ENCODE peak calls at places on chromosomes 12 and 14, in nine cellular contexts. One of them, this sample, is unnamed. For H3K36me3 and H3K4me1, the result is how much of the 10 kb centered on the place peaks cover.

GRCh38 chr14:67538501-67538900 is 5.4 kb downstream of the PLEKHH1 start:
- DNase-seq in HCT116: no peak
- DNase-seq in testis: no peak
- DNase-seq in adrenal gland: no peak
- DNase-seq in transverse colon: no peak
- DNase-seq in upper lobe of left lung: no peak
- DNase-seq in breast epithelium: no peak
- DNase-seq in uterus: no peak
- DNase-seq in right lobe of liver: no peak
- DNase-seq in this sample: no peak

GRCh38 chr14:80584638-80585505 is 356.7 kb downstream of the CEP128 start:
- DNase-seq in HCT116: peak
- DNase-seq in testis: no peak
- DNase-seq in adrenal gland: no peak
- DNase-seq in transverse colon: no peak
- DNase-seq in upper lobe of left lung: no peak
- DNase-seq in breast epithelium: no peak
- DNase-seq in uterus: no peak
- DNase-seq in right lobe of liver: no peak
- DNase-seq in this sample: no peak

GRCh38 chr12:130031571-130032189 is 127.9 kb upstream of the TMEM132D start:
- DNase-seq in HCT116: no peak
- DNase-seq in testis: peak
- DNase-seq in adrenal gland: peak
- DNase-seq in transverse colon: peak
- DNase-seq in upper lobe of left lung: no peak
- DNase-seq in breast epithelium: no peak
- DNase-seq in uterus: no peak
- DNase-seq in right lobe of liver: peak
- DNase-seq in this sample: peak

GRCh38 chr12:21828779-21829178 is 54.3 kb upstream of the KCNJ8 start:
- DNase-seq in HCT116: no peak
- DNase-seq in testis: no peak
- DNase-seq in adrenal gland: no peak
- DNase-seq in transverse colon: peak
- DNase-seq in upper lobe of left lung: no peak
- DNase-seq in breast epithelium: no peak
- DNase-seq in uterus: peak
- DNase-seq in right lobe of liver: peak
- DNase-seq in this sample: no peak

GRCh38 chr14:67420102-67420739 is 8.3 kb upstream of the PLEK2 start:
- DNase-seq in HCT116: no peak
- DNase-seq in testis: no peak
- DNase-seq in adrenal gland: no peak
- DNase-seq in transverse colon: peak
- DNase-seq in upper lobe of left lung: no peak
- DNase-seq in breast epithelium: no peak
- DNase-seq in uterus: no peak
- DNase-seq in right lobe of liver: no peak
- DNase-seq in this sample: no peak

GRCh38 chr14:52315355-52315718 is 1.2 kb downstream of the PTGER2 start:
- DNase-seq in HCT116: no peak
- DNase-seq in testis: no peak
- DNase-seq in adrenal gland: no peak
- DNase-seq in transverse colon: no peak
- DNase-seq in upper lobe of left lung: no peak
- DNase-seq in breast epithelium: no peak
- DNase-seq in uterus: peak
- DNase-seq in right lobe of liver: no peak
- DNase-seq in this sample: no peak

GRCh38 chr12:113427882-113428281 is 5.7 kb downstream of the SDSL start:
- DNase-seq in HCT116: no peak
- DNase-seq in testis: no peak
- DNase-seq in adrenal gland: no peak
- DNase-seq in transverse colon: no peak
- DNase-seq in upper lobe of left lung: no peak
- DNase-seq in breast epithelium: no peak
- DNase-seq in uterus: no peak
- DNase-seq in right lobe of liver: no peak
- DNase-seq in this sample: peak

GRCh38 chr14:23160924-23161522 is 22.4 kb downstream of the SLC7A8 start:
- DNase-seq in HCT116: no peak
- DNase-seq in testis: peak
- DNase-seq in adrenal gland: peak
- DNase-seq in transverse colon: peak
- DNase-seq in upper lobe of left lung: no peak
- DNase-seq in breast epithelium: peak
- DNase-seq in uterus: peak
- DNase-seq in right lobe of liver: no peak
- DNase-seq in this sample: peak

GRCh38 chr14:68390731-68391130 is 402.1 kb downstream of the ZFP36L1 start:
- DNase-seq in HCT116: no peak
- DNase-seq in testis: no peak
- DNase-seq in adrenal gland: no peak
- DNase-seq in transverse colon: no peak
- DNase-seq in upper lobe of left lung: no peak
- DNase-seq in breast epithelium: no peak
- DNase-seq in uterus: no peak
- DNase-seq in right lobe of liver: no peak
- DNase-seq in this sample: no peak

GRCh38 chr14:53265025-53265424 is 111.9 kb upstream of the DDHD1 start:
- DNase-seq in HCT116: no peak
- DNase-seq in testis: no peak
- DNase-seq in adrenal gland: no peak
- DNase-seq in transverse colon: no peak
- DNase-seq in upper lobe of left lung: no peak
- DNase-seq in breast epithelium: no peak
- DNase-seq in uterus: no peak
- DNase-seq in right lobe of liver: no peak
- DNase-seq in this sample: no peak

GRCh38 chr12:89162704-89163261 is 189.5 kb downstream of the DUSP6 start:
- DNase-seq in HCT116: peak
- DNase-seq in testis: peak
- DNase-seq in adrenal gland: peak
- DNase-seq in transverse colon: peak
- DNase-seq in upper lobe of left lung: no peak
- DNase-seq in breast epithelium: peak
- DNase-seq in uterus: peak
- DNase-seq in right lobe of liver: peak
- DNase-seq in this sample: peak

GRCh38 chr14:50055461-50056228 is 60.7 kb downstream of the VCPKMT start:
- DNase-seq in HCT116: no peak
- DNase-seq in testis: peak
- DNase-seq in adrenal gland: peak
- DNase-seq in transverse colon: no peak
- DNase-seq in upper lobe of left lung: no peak
- DNase-seq in breast epithelium: no peak
- DNase-seq in uterus: no peak
- DNase-seq in right lobe of liver: no peak
- DNase-seq in this sample: peak

GRCh38 chr12:70849265-70849960 is 71.1 kb downstream of the PTPRR start:
- DNase-seq in HCT116: peak
- DNase-seq in testis: no peak
- DNase-seq in adrenal gland: no peak
- DNase-seq in transverse colon: no peak
- DNase-seq in upper lobe of left lung: no peak
- DNase-seq in breast epithelium: no peak
- DNase-seq in uterus: no peak
- DNase-seq in right lobe of liver: no peak
- DNase-seq in this sample: no peak

GRCh38 chr14:103730490-103731035 is 15.0 kb downstream of the ZFYVE21 start:
- DNase-seq in HCT116: no peak
- DNase-seq in testis: peak
- DNase-seq in adrenal gland: peak
- DNase-seq in transverse colon: no peak
- DNase-seq in upper lobe of left lung: no peak
- DNase-seq in breast epithelium: peak
- DNase-seq in uterus: no peak
- DNase-seq in right lobe of liver: peak
- DNase-seq in this sample: no peak

GRCh38 chr12:65826513-65827171 is 2.4 kb downstream of the HMGA2 start:
- DNase-seq in HCT116: no peak
- DNase-seq in testis: no peak
- DNase-seq in adrenal gland: no peak
- DNase-seq in transverse colon: no peak
- DNase-seq in upper lobe of left lung: no peak
- DNase-seq in breast epithelium: no peak
- DNase-seq in uterus: no peak
- DNase-seq in right lobe of liver: no peak
- DNase-seq in this sample: no peak

GRCh38 chr14:66464261-66464660 is 21.9 kb upstream of the CCDC196 start:
- DNase-seq in HCT116: no peak
- DNase-seq in testis: no peak
- DNase-seq in adrenal gland: no peak
- DNase-seq in transverse colon: no peak
- DNase-seq in upper lobe of left lung: no peak
- DNase-seq in breast epithelium: no peak
- DNase-seq in uterus: no peak
- DNase-seq in right lobe of liver: no peak
- DNase-seq in this sample: no peak

GRCh38 chr14:22657861-22658260 is 13.7 kb upstream of the OR6J1 start:
- DNase-seq in HCT116: no peak
- DNase-seq in testis: no peak
- DNase-seq in adrenal gland: no peak
- DNase-seq in transverse colon: no peak
- DNase-seq in upper lobe of left lung: no peak
- DNase-seq in breast epithelium: no peak
- DNase-seq in uterus: no peak
- DNase-seq in right lobe of liver: no peak
- DNase-seq in this sample: no peak

GRCh38 chr14:69682607-69683263 is 71.3 kb downstream of the SUSD6 start:
- DNase-seq in HCT116: no peak
- DNase-seq in testis: no peak
- DNase-seq in adrenal gland: no peak
- DNase-seq in transverse colon: no peak
- DNase-seq in upper lobe of left lung: no peak
- DNase-seq in breast epithelium: peak
- DNase-seq in uterus: no peak
- DNase-seq in right lobe of liver: no peak
- DNase-seq in this sample: no peak

GRCh38 chr12:116996058-116996457 is 85.3 kb downstream of the FBXW8 start:
- DNase-seq in HCT116: no peak
- DNase-seq in testis: no peak
- DNase-seq in adrenal gland: no peak
- DNase-seq in transverse colon: no peak
- DNase-seq in upper lobe of left lung: no peak
- DNase-seq in breast epithelium: no peak
- DNase-seq in uterus: no peak
- DNase-seq in right lobe of liver: no peak
- DNase-seq in this sample: no peak
- H3K36me3 ChIP-seq in HCT116: under half
- H3K36me3 ChIP-seq in testis: under half
- H3K36me3 ChIP-seq in adrenal gland: under half
- H3K36me3 ChIP-seq in transverse colon: under half
- H3K36me3 ChIP-seq in upper lobe of left lung: under half
- H3K36me3 ChIP-seq in breast epithelium: under half
- H3K36me3 ChIP-seq in uterus: under half
- H3K36me3 ChIP-seq in right lobe of liver: under half
- H3K36me3 ChIP-seq in this sample: under half

GRCh38 chr14:91329615-91330014 is 85.1 kb upstream of the GPR68 start:
- DNase-seq in HCT116: no peak
- DNase-seq in testis: no peak
- DNase-seq in adrenal gland: no peak
- DNase-seq in transverse colon: no peak
- DNase-seq in upper lobe of left lung: no peak
- DNase-seq in breast epithelium: no peak
- DNase-seq in uterus: no peak
- DNase-seq in right lobe of liver: no peak
- DNase-seq in this sample: no peak
- H3K4me1 ChIP-seq in HCT116: under half
- H3K4me1 ChIP-seq in testis: under half
- H3K4me1 ChIP-seq in adrenal gland: under half
- H3K4me1 ChIP-seq in transverse colon: under half
- H3K4me1 ChIP-seq in upper lobe of left lung: half or more
- H3K4me1 ChIP-seq in breast epithelium: under half
- H3K4me1 ChIP-seq in uterus: under half
- H3K4me1 ChIP-seq in right lobe of liver: under half
- H3K4me1 ChIP-seq in this sample: under half

GRCh38 chr14:32208490-32208889 is 5.4 kb upstream of the RNU6-8 start:
- DNase-seq in HCT116: no peak
- DNase-seq in testis: no peak
- DNase-seq in adrenal gland: no peak
- DNase-seq in transverse colon: no peak
- DNase-seq in upper lobe of left lung: no peak
- DNase-seq in breast epithelium: no peak
- DNase-seq in uterus: no peak
- DNase-seq in right lobe of liver: no peak
- DNase-seq in this sample: no peak

GRCh38 chr14:32211068-32211404 is 8.0 kb upstream of the RNU6-8 start:
- DNase-seq in HCT116: peak
- DNase-seq in testis: no peak
- DNase-seq in adrenal gland: no peak
- DNase-seq in transverse colon: no peak
- DNase-seq in upper lobe of left lung: no peak
- DNase-seq in breast epithelium: no peak
- DNase-seq in uterus: no peak
- DNase-seq in right lobe of liver: no peak
- DNase-seq in this sample: no peak

GRCh38 chr14:32212833-32213232 is 9.8 kb upstream of the RNU6-8 start:
- DNase-seq in HCT116: no peak
- DNase-seq in testis: no peak
- DNase-seq in adrenal gland: no peak
- DNase-seq in transverse colon: no peak
- DNase-seq in upper lobe of left lung: no peak
- DNase-seq in breast epithelium: no peak
- DNase-seq in uterus: no peak
- DNase-seq in right lobe of liver: no peak
- DNase-seq in this sample: no peak

GRCh38 chr14:32206552-32206951 is 3.5 kb upstream of the RNU6-8 start:
- DNase-seq in HCT116: no peak
- DNase-seq in testis: no peak
- DNase-seq in adrenal gland: no peak
- DNase-seq in transverse colon: no peak
- DNase-seq in upper lobe of left lung: no peak
- DNase-seq in breast epithelium: no peak
- DNase-seq in uterus: no peak
- DNase-seq in right lobe of liver: no peak
- DNase-seq in this sample: no peak

GRCh38 chr14:32209471-32209870 is 6.4 kb upstream of the RNU6-8 start:
- DNase-seq in HCT116: no peak
- DNase-seq in testis: no peak
- DNase-seq in adrenal gland: no peak
- DNase-seq in transverse colon: no peak
- DNase-seq in upper lobe of left lung: no peak
- DNase-seq in breast epithelium: no peak
- DNase-seq in uterus: no peak
- DNase-seq in right lobe of liver: no peak
- DNase-seq in this sample: no peak
- TF ChIP-seq POLR2A in HCT116: no peak
- TF ChIP-seq POLR2A in testis: no peak
- TF ChIP-seq POLR2A in adrenal gland: no peak
- TF ChIP-seq POLR2A in transverse colon: no peak
- TF ChIP-seq POLR2A in upper lobe of left lung: no peak
- TF ChIP-seq POLR2A in breast epithelium: no peak
- TF ChIP-seq POLR2A in uterus: no peak
- TF ChIP-seq POLR2A in right lobe of liver: no peak
- TF ChIP-seq POLR2A in this sample: no peak

DNA sequence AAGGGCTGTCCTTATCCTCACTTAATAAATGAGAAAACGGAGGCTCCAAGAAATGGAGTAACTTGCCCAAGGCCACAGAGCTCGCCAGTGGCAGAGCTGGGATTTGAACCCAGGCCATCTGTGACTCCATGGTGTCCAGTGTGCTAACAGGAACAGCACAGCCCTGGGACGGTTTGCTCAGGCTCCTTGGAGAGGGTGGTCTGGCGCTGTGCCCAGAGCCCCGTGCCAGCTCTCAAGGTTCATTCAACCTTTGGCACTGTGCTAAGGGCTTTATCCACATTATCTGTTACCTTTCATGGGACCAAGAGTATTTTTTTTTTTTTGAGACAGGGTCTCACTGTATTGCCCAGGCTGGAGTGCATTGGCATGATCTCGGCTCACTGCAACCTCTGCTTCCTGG is 8.1 kb downstream of the DAO start:
- DNase-seq in HCT116: no peak
- DNase-seq in testis: no peak
- DNase-seq in adrenal gland: peak
- DNase-seq in transverse colon: no peak
- DNase-seq in upper lobe of left lung: peak
- DNase-seq in breast epithelium: no peak
- DNase-seq in uterus: no peak
- DNase-seq in right lobe of liver: peak
- DNase-seq in this sample: peak
- H3K36me3 ChIP-seq in HCT116: under half
- H3K36me3 ChIP-seq in testis: under half
- H3K36me3 ChIP-seq in adrenal gland: under half
- H3K36me3 ChIP-seq in transverse colon: under half
- H3K36me3 ChIP-seq in upper lobe of left lung: under half
- H3K36me3 ChIP-seq in breast epithelium: under half
- H3K36me3 ChIP-seq in uterus: under half
- H3K36me3 ChIP-seq in right lobe of liver: under half
- H3K36me3 ChIP-seq in this sample: under half